ENCODE peak calls at places on chromosomes 16 and 17, in eight cellular contexts. One of them, this sample, is unnamed. For H3K36me3, the result is how much of the 10 kb centered on the place peaks cover.

GRCh38 chr16:74825941-74826340 is 51.3 kb upstream of the FA2H start:
- DNase-seq in psoas muscle: no peak
- DNase-seq in right atrium auricular region: no peak
- DNase-seq in body of pancreas: no peak
- DNase-seq in BJ: no peak
- DNase-seq in tibial nerve: no peak
- DNase-seq in lung: peak
- DNase-seq in SK-N-SH: no peak
- DNase-seq in this sample: no peak

GRCh38 chr17:32929288-32929574 is 1.3 kb downstream of the TMEM98 start:
- DNase-seq in BJ: no peak
- DNase-seq in lung: no peak
- DNase-seq in body of pancreas: no peak
- DNase-seq in SK-N-SH: peak
- DNase-seq in right atrium auricular region: no peak
- DNase-seq in psoas muscle: no peak
- DNase-seq in tibial nerve: no peak
- DNase-seq in this sample: no peak

GRCh38 chr17:31609331-31609730 is 217.9 kb downstream of the RAB11FIP4 start:
- DNase-seq in body of pancreas: no peak
- DNase-seq in tibial nerve: no peak
- DNase-seq in lung: no peak
- DNase-seq in psoas muscle: no peak
- DNase-seq in SK-N-SH: no peak
- DNase-seq in right atrium auricular region: peak
- DNase-seq in BJ: no peak
- DNase-seq in this sample: no peak

GRCh38 chr16:79982356-79982755 is 381.8 kb upstream of the MAF start:
- DNase-seq in SK-N-SH: no peak
- DNase-seq in BJ: no peak
- DNase-seq in body of pancreas: no peak
- DNase-seq in lung: no peak
- DNase-seq in right atrium auricular region: no peak
- DNase-seq in psoas muscle: no peak
- DNase-seq in tibial nerve: no peak
- DNase-seq in this sample: no peak

GRCh38 chr16:19502395-19503131 is 19.3 kb downstream of the GDE1 start:
- DNase-seq in right atrium auricular region: peak
- DNase-seq in BJ: no peak
- DNase-seq in psoas muscle: peak
- DNase-seq in SK-N-SH: peak
- DNase-seq in lung: peak
- DNase-seq in body of pancreas: peak
- DNase-seq in tibial nerve: peak
- DNase-seq in this sample: peak

GRCh38 chr17:49038138-49038537 is 41.0 kb downstream of the IGF2BP1 start:
- DNase-seq in right atrium auricular region: no peak
- DNase-seq in lung: no peak
- DNase-seq in SK-N-SH: no peak
- DNase-seq in psoas muscle: no peak
- DNase-seq in BJ: no peak
- DNase-seq in tibial nerve: no peak
- DNase-seq in body of pancreas: no peak
- DNase-seq in this sample: no peak

GRCh38 chr16:81602792-81603191 is 158.2 kb downstream of the CMIP start:
- DNase-seq in BJ: no peak
- DNase-seq in SK-N-SH: no peak
- DNase-seq in tibial nerve: no peak
- DNase-seq in body of pancreas: no peak
- DNase-seq in psoas muscle: no peak
- DNase-seq in lung: no peak
- DNase-seq in right atrium auricular region: no peak
- DNase-seq in this sample: no peak

GRCh38 chr16:85716016-85716679 is 27.4 kb upstream of the GINS2 start:
- DNase-seq in SK-N-SH: no peak
- DNase-seq in lung: no peak
- DNase-seq in body of pancreas: no peak
- DNase-seq in psoas muscle: no peak
- DNase-seq in right atrium auricular region: no peak
- DNase-seq in tibial nerve: no peak
- DNase-seq in BJ: no peak
- DNase-seq in this sample: no peak

GRCh38 chr17:57758654-57759053 is 13.6 kb upstream of the CCDC182 start:
- DNase-seq in lung: no peak
- DNase-seq in psoas muscle: no peak
- DNase-seq in body of pancreas: no peak
- DNase-seq in SK-N-SH: peak
- DNase-seq in BJ: no peak
- DNase-seq in tibial nerve: no peak
- DNase-seq in right atrium auricular region: no peak
- DNase-seq in this sample: no peak

GRCh38 chr17:36068524-36068923 is 4.5 kb downstream of the CCL18 start:
- DNase-seq in body of pancreas: no peak
- DNase-seq in SK-N-SH: no peak
- DNase-seq in BJ: no peak
- DNase-seq in lung: no peak
- DNase-seq in psoas muscle: no peak
- DNase-seq in right atrium auricular region: no peak
- DNase-seq in tibial nerve: no peak
- DNase-seq in this sample: no peak

GRCh38 chr16:27434141-27435051 is 32.4 kb downstream of the IL21R start:
- DNase-seq in right atrium auricular region: no peak
- DNase-seq in BJ: no peak
- DNase-seq in lung: peak
- DNase-seq in psoas muscle: no peak
- DNase-seq in body of pancreas: no peak
- DNase-seq in tibial nerve: no peak
- DNase-seq in SK-N-SH: no peak
- DNase-seq in this sample: no peak

GRCh38 chr17:49610883-49611584 is 35.4 kb downstream of the NXPH3 start:
- DNase-seq in right atrium auricular region: no peak
- DNase-seq in BJ: no peak
- DNase-seq in lung: no peak
- DNase-seq in SK-N-SH: no peak
- DNase-seq in psoas muscle: no peak
- DNase-seq in body of pancreas: peak
- DNase-seq in tibial nerve: no peak
- DNase-seq in this sample: no peak

GRCh38 chr17:2214887-2215615 is 88.5 kb downstream of the SMG6 start:
- DNase-seq in lung: no peak
- DNase-seq in body of pancreas: no peak
- DNase-seq in BJ: peak
- DNase-seq in tibial nerve: no peak
- DNase-seq in psoas muscle: peak
- DNase-seq in right atrium auricular region: peak
- DNase-seq in SK-N-SH: peak
- DNase-seq in this sample: no peak

GRCh38 chr17:19904924-19905323 is 37.2 kb upstream of the ULK2 start:
- DNase-seq in right atrium auricular region: no peak
- DNase-seq in lung: no peak
- DNase-seq in tibial nerve: peak
- DNase-seq in body of pancreas: peak
- DNase-seq in BJ: no peak
- DNase-seq in SK-N-SH: no peak
- DNase-seq in psoas muscle: no peak
- DNase-seq in this sample: no peak

GRCh38 chr16:28096974-28097373 is 33.5 kb upstream of the GSG1L start:
- DNase-seq in body of pancreas: no peak
- DNase-seq in psoas muscle: no peak
- DNase-seq in tibial nerve: no peak
- DNase-seq in lung: no peak
- DNase-seq in BJ: no peak
- DNase-seq in right atrium auricular region: no peak
- DNase-seq in SK-N-SH: no peak
- DNase-seq in this sample: no peak

GRCh38 chr17:29659155-29659554 is 36.4 kb upstream of the CORO6 start:
- DNase-seq in BJ: no peak
- DNase-seq in lung: no peak
- DNase-seq in right atrium auricular region: no peak
- DNase-seq in tibial nerve: no peak
- DNase-seq in psoas muscle: no peak
- DNase-seq in SK-N-SH: no peak
- DNase-seq in body of pancreas: no peak
- DNase-seq in this sample: no peak

GRCh38 chr17:29665480-29665807 is 42.7 kb upstream of the CORO6 start:
- DNase-seq in psoas muscle: no peak
- DNase-seq in BJ: no peak
- DNase-seq in right atrium auricular region: no peak
- DNase-seq in tibial nerve: no peak
- DNase-seq in SK-N-SH: no peak
- DNase-seq in body of pancreas: no peak
- DNase-seq in lung: no peak
- DNase-seq in this sample: no peak

GRCh38 chr17:29661220-29661619 is 38.5 kb upstream of the CORO6 start:
- DNase-seq in psoas muscle: no peak
- DNase-seq in right atrium auricular region: no peak
- DNase-seq in tibial nerve: no peak
- DNase-seq in body of pancreas: no peak
- DNase-seq in SK-N-SH: no peak
- DNase-seq in lung: no peak
- DNase-seq in BJ: no peak
- DNase-seq in this sample: no peak

GRCh38 chr17:29664743-29665479 is 42.2 kb upstream of the CORO6 start:
- DNase-seq in psoas muscle: no peak
- DNase-seq in SK-N-SH: no peak
- DNase-seq in right atrium auricular region: no peak
- DNase-seq in tibial nerve: no peak
- DNase-seq in body of pancreas: no peak
- DNase-seq in lung: no peak
- DNase-seq in BJ: no peak
- DNase-seq in this sample: no peak

DNA sequence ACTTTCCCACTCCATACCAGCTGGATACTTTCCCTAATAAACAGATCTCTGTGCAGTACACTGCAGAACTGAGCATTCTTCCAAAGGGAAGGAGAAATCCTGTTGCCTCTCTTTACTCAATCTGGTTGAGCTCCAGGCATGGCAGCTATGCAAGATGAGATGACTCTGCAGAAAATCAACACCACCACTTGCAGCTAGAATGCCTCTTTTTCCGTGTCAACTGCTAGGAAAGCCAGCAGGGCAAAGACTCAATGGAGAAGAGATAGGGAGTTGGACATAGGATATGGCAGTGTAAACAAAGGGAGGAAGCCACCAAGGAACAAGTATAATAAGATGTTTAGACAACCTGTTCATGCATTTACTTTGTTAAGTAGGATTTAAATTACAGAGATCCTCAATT is 40.4 kb upstream of the CORO6 start:
- DNase-seq in BJ: no peak
- DNase-seq in lung: no peak
- DNase-seq in psoas muscle: no peak
- DNase-seq in tibial nerve: no peak
- DNase-seq in SK-N-SH: no peak
- DNase-seq in right atrium auricular region: no peak
- DNase-seq in body of pancreas: no peak
- DNase-seq in this sample: no peak
- H3K36me3 ChIP-seq in BJ: under half
- H3K36me3 ChIP-seq in lung: under half
- H3K36me3 ChIP-seq in psoas muscle: half or more
- H3K36me3 ChIP-seq in tibial nerve: half or more
- H3K36me3 ChIP-seq in SK-N-SH: under half
- H3K36me3 ChIP-seq in right atrium auricular region: under half
- H3K36me3 ChIP-seq in body of pancreas: under half
- H3K36me3 ChIP-seq in this sample: half or more

GRCh38 chr16:68380676-68381362 is 67.5 kb downstream of the SMPD3 start:
- DNase-seq in tibial nerve: no peak
- DNase-seq in body of pancreas: no peak
- DNase-seq in BJ: no peak
- DNase-seq in lung: no peak
- DNase-seq in right atrium auricular region: no peak
- DNase-seq in psoas muscle: no peak
- DNase-seq in SK-N-SH: no peak
- DNase-seq in this sample: no peak

GRCh38 chr16:68381363-68381724 is 67.0 kb downstream of the SMPD3 start:
- DNase-seq in body of pancreas: no peak
- DNase-seq in psoas muscle: no peak
- DNase-seq in right atrium auricular region: no peak
- DNase-seq in SK-N-SH: no peak
- DNase-seq in lung: no peak
- DNase-seq in BJ: no peak
- DNase-seq in tibial nerve: no peak
- DNase-seq in this sample: no peak

GRCh38 chr16:68380348-68380670 is 68.0 kb downstream of the SMPD3 start:
- DNase-seq in lung: no peak
- DNase-seq in tibial nerve: no peak
- DNase-seq in body of pancreas: no peak
- DNase-seq in SK-N-SH: no peak
- DNase-seq in psoas muscle: no peak
- DNase-seq in right atrium auricular region: no peak
- DNase-seq in BJ: no peak
- DNase-seq in this sample: no peak

GRCh38 chr16:68383858-68384257 is 64.5 kb downstream of the SMPD3 start:
- DNase-seq in psoas muscle: no peak
- DNase-seq in tibial nerve: no peak
- DNase-seq in right atrium auricular region: no peak
- DNase-seq in SK-N-SH: no peak
- DNase-seq in BJ: no peak
- DNase-seq in lung: no peak
- DNase-seq in body of pancreas: no peak
- DNase-seq in this sample: no peak

DNA sequence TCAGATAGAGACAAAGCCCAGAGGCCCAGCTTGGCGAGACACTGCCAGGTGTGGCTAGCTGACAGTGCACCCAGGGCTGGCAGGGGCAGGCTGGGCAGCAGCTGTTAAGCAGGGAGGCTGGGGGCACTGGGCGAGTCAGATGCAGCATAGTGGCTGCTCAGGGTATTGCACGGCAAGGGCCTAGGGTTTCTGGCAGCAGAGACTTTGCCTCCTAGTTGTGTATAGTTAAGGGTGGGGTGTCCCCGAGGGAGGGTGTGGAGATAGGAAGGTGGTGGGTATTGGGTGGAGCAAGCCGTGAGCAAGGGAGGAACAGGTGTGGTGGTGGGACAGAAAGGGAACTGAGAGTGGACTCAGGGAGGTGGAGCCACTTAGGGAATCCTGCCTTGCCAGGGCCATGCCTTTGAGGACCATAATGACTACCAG is 66.0 kb downstream of the SMPD3 start:
- DNase-seq in psoas muscle: no peak
- DNase-seq in SK-N-SH: peak
- DNase-seq in right atrium auricular region: no peak
- DNase-seq in body of pancreas: no peak
- DNase-seq in tibial nerve: no peak
- DNase-seq in lung: no peak
- DNase-seq in BJ: no peak
- DNase-seq in this sample: no peak
- H3K36me3 ChIP-seq in psoas muscle: under half
- H3K36me3 ChIP-seq in SK-N-SH: under half
- H3K36me3 ChIP-seq in right atrium auricular region: under half
- H3K36me3 ChIP-seq in body of pancreas: under half
- H3K36me3 ChIP-seq in tibial nerve: under half
- H3K36me3 ChIP-seq in lung: under half
- H3K36me3 ChIP-seq in BJ: under half
- H3K36me3 ChIP-seq in this sample: under half

GRCh38 chr17:80348551-80349436 is 66.2 kb upstream of the ENDOV start:
- DNase-seq in tibial nerve: no peak
- DNase-seq in BJ: no peak
- DNase-seq in psoas muscle: peak
- DNase-seq in lung: no peak
- DNase-seq in right atrium auricular region: no peak
- DNase-seq in body of pancreas: no peak
- DNase-seq in SK-N-SH: no peak
- DNase-seq in this sample: no peak
- H3K36me3 ChIP-seq in tibial nerve: half or more
- H3K36me3 ChIP-seq in BJ: half or more
- H3K36me3 ChIP-seq in psoas muscle: half or more
- H3K36me3 ChIP-seq in lung: under half
- H3K36me3 ChIP-seq in right atrium auricular region: half or more
- H3K36me3 ChIP-seq in body of pancreas: half or more
- H3K36me3 ChIP-seq in SK-N-SH: half or more
- H3K36me3 ChIP-seq in this sample: half or more

GRCh38 chr17:78697122-78697845 is 84.8 kb downstream of the CYTH1 start:
- DNase-seq in right atrium auricular region: no peak
- DNase-seq in SK-N-SH: no peak
- DNase-seq in psoas muscle: no peak
- DNase-seq in tibial nerve: no peak
- DNase-seq in lung: no peak
- DNase-seq in BJ: no peak
- DNase-seq in body of pancreas: no peak
- DNase-seq in this sample: no peak
- H3K36me3 ChIP-seq in right atrium auricular region: half or more
- H3K36me3 ChIP-seq in SK-N-SH: half or more
- H3K36me3 ChIP-seq in psoas muscle: half or more
- H3K36me3 ChIP-seq in tibial nerve: half or more
- H3K36me3 ChIP-seq in lung: under half
- H3K36me3 ChIP-seq in BJ: under half
- H3K36me3 ChIP-seq in body of pancreas: under half
- H3K36me3 ChIP-seq in this sample: under half

This sample was measured in esophagus squamous epithelium.